ENCODE peak calls at places on chromosome 21, in seven cellular contexts. One of them, this sample, is unnamed.

GRCh38 chr21:31397515-31397926 is 53.5 kb upstream of the TIAM1 start:
- DNase-seq in A549: no peak
- DNase-seq in heart left ventricle: no peak
- DNase-seq in AG09319: no peak
- DNase-seq in H1: no peak
- DNase-seq in GM10248: no peak
- DNase-seq in adrenal gland: no peak
- DNase-seq in this sample: no peak

GRCh38 chr21:28375708-28376385 is 616.8 kb downstream of the LTN1 start:
- DNase-seq in A549: no peak
- DNase-seq in heart left ventricle: no peak
- DNase-seq in AG09319: no peak
- DNase-seq in H1: no peak
- DNase-seq in GM10248: no peak
- DNase-seq in adrenal gland: no peak
- DNase-seq in this sample: no peak

GRCh38 chr21:32726742-32727477 is 903 bp downstream of the SYNJ1 start:
- DNase-seq in A549: peak
- DNase-seq in heart left ventricle: peak
- DNase-seq in AG09319: no peak
- DNase-seq in H1: no peak
- DNase-seq in GM10248: peak
- DNase-seq in adrenal gland: peak
- DNase-seq in this sample: peak

GRCh38 chr21:32597205-32597604 is 11.9 kb upstream of the TCP10L start:
- DNase-seq in A549: peak
- DNase-seq in heart left ventricle: no peak
- DNase-seq in AG09319: no peak
- DNase-seq in H1: no peak
- DNase-seq in GM10248: no peak
- DNase-seq in adrenal gland: no peak
- DNase-seq in this sample: no peak

GRCh38 chr21:14877581-14878228 is 187.1 kb downstream of the NRIP1 start:
- DNase-seq in A549: no peak
- DNase-seq in heart left ventricle: no peak
- DNase-seq in AG09319: no peak
- DNase-seq in H1: no peak
- DNase-seq in GM10248: peak
- DNase-seq in adrenal gland: no peak
- DNase-seq in this sample: no peak

GRCh38 chr21:31005019-31005418 is 33.3 kb downstream of the KRTAP19-8 start:
- DNase-seq in A549: no peak
- DNase-seq in heart left ventricle: no peak
- DNase-seq in AG09319: no peak
- DNase-seq in H1: no peak
- DNase-seq in GM10248: no peak
- DNase-seq in adrenal gland: no peak
- DNase-seq in this sample: no peak

GRCh38 chr21:17257784-17258183 is 255.1 kb upstream of the CXADR start:
- DNase-seq in A549: no peak
- DNase-seq in heart left ventricle: no peak
- DNase-seq in AG09319: no peak
- DNase-seq in H1: no peak
- DNase-seq in GM10248: no peak
- DNase-seq in adrenal gland: no peak
- DNase-seq in this sample: no peak

GRCh38 chr21:32414579-32415358 is 2.3 kb downstream of the EVA1C start:
- DNase-seq in A549: no peak
- DNase-seq in heart left ventricle: no peak
- DNase-seq in AG09319: no peak
- DNase-seq in H1: no peak
- DNase-seq in GM10248: no peak
- DNase-seq in adrenal gland: no peak
- DNase-seq in this sample: no peak

GRCh38 chr21:26952274-26953066 is 14.4 kb downstream of the ADAMTS5 start:
- DNase-seq in A549: no peak
- DNase-seq in heart left ventricle: no peak
- DNase-seq in AG09319: no peak
- DNase-seq in H1: no peak
- DNase-seq in GM10248: no peak
- DNase-seq in adrenal gland: no peak
- DNase-seq in this sample: no peak

GRCh38 chr21:35326677-35327076 is 277.6 kb upstream of the RUNX1 start:
- DNase-seq in A549: no peak
- DNase-seq in heart left ventricle: no peak
- DNase-seq in AG09319: peak
- DNase-seq in H1: no peak
- DNase-seq in GM10248: no peak
- DNase-seq in adrenal gland: no peak
- DNase-seq in this sample: no peak

GRCh38 chr21:19981938-19982337 is 1016.3 kb upstream of the NCAM2 start:
- DNase-seq in A549: no peak
- DNase-seq in heart left ventricle: no peak
- DNase-seq in AG09319: no peak
- DNase-seq in H1: no peak
- DNase-seq in GM10248: no peak
- DNase-seq in adrenal gland: no peak
- DNase-seq in this sample: no peak

DNA sequence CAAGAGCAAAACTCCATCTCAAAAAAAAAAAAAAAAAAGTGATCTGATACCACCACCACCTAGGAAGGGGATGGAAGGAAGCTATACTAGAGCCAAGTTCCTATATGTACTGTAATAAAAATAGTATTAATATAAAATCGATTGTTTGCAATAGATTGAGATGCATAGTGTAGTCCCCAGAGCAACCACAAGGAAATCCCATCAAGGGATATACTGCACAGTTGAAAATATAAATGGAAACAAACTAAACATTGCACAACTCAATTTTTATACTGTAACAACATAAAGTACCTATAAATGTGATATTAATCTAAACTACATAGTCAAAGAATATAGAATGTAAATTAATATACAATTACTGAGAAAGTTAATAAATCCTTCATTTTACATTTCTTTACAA is 20.9 kb upstream of the PSMG1 start:
- DNase-seq in A549: no peak
- DNase-seq in heart left ventricle: no peak
- DNase-seq in AG09319: no peak
- DNase-seq in H1: no peak
- DNase-seq in GM10248: no peak
- DNase-seq in adrenal gland: no peak
- DNase-seq in this sample: no peak
- TF ChIP-seq CTCF in A549: no peak
- TF ChIP-seq CTCF in heart left ventricle: no peak
- TF ChIP-seq CTCF in AG09319: no peak
- TF ChIP-seq CTCF in H1: no peak
- TF ChIP-seq CTCF in GM10248: no peak
- TF ChIP-seq CTCF in adrenal gland: no peak
- TF ChIP-seq CTCF in this sample: no peak

DNA sequence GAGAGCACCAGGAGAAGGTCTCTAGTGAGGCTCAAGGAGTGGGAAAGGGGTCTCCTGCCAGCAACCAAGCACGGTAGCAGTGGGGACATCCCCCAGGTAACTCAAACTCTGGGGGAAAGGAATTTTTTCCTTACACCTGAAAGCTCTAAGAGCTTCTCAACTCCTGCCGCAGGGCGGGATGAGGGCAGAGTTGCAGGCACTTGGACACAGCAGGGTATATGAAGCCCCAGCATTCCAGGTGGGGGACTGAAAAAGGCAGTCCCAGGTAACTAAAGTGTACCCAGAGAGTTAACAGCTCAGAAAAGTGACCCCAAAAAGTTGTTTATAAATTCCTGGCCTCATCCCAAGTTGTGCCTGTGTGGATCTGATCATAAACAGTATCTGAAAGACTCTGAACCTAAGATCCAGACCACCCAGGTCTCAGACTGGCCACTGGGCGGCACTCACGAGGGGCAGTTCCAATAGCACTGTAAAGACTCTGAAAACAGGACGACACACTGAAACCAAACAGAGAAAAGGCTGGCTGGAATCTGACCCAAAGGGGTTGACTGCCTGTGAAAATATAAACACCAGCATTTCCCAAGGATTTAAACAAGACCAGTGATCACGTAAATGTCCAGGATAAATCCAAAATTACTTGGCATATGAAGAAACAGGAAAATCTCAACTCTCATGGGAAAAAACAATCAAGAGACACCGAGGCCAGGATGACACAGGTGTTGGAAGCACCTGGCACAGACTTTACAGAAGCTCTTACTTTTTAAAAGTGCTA is 47.5 kb downstream of the HSF2BP start:
- DNase-seq in A549: peak
- DNase-seq in heart left ventricle: peak
- DNase-seq in AG09319: peak
- DNase-seq in H1: peak
- DNase-seq in GM10248: peak
- DNase-seq in adrenal gland: peak
- DNase-seq in this sample: no peak
- TF ChIP-seq CTCF in A549: peak
- TF ChIP-seq CTCF in heart left ventricle: peak
- TF ChIP-seq CTCF in AG09319: peak
- TF ChIP-seq CTCF in H1: peak
- TF ChIP-seq CTCF in GM10248: peak
- TF ChIP-seq CTCF in adrenal gland: peak
- TF ChIP-seq CTCF in this sample: peak

GRCh38 chr21:43919871-43920801 is 55.1 kb downstream of the AGPAT3 start:
- DNase-seq in A549: no peak
- DNase-seq in heart left ventricle: peak
- DNase-seq in AG09319: no peak
- DNase-seq in H1: no peak
- DNase-seq in GM10248: no peak
- DNase-seq in adrenal gland: no peak
- DNase-seq in this sample: no peak

GRCh38 chr21:43917515-43918384 is 52.7 kb downstream of the AGPAT3 start:
- DNase-seq in A549: no peak
- DNase-seq in heart left ventricle: peak
- DNase-seq in AG09319: no peak
- DNase-seq in H1: no peak
- DNase-seq in GM10248: peak
- DNase-seq in adrenal gland: no peak
- DNase-seq in this sample: no peak

GRCh38 chr21:43919283-43919682 is 54.3 kb downstream of the AGPAT3 start:
- DNase-seq in A549: no peak
- DNase-seq in heart left ventricle: no peak
- DNase-seq in AG09319: no peak
- DNase-seq in H1: no peak
- DNase-seq in GM10248: no peak
- DNase-seq in adrenal gland: no peak
- DNase-seq in this sample: no peak

GRCh38 chr21:43916691-43917514 is 51.9 kb downstream of the AGPAT3 start:
- DNase-seq in A549: no peak
- DNase-seq in heart left ventricle: peak
- DNase-seq in AG09319: no peak
- DNase-seq in H1: no peak
- DNase-seq in GM10248: peak
- DNase-seq in adrenal gland: no peak
- DNase-seq in this sample: no peak

DNA sequence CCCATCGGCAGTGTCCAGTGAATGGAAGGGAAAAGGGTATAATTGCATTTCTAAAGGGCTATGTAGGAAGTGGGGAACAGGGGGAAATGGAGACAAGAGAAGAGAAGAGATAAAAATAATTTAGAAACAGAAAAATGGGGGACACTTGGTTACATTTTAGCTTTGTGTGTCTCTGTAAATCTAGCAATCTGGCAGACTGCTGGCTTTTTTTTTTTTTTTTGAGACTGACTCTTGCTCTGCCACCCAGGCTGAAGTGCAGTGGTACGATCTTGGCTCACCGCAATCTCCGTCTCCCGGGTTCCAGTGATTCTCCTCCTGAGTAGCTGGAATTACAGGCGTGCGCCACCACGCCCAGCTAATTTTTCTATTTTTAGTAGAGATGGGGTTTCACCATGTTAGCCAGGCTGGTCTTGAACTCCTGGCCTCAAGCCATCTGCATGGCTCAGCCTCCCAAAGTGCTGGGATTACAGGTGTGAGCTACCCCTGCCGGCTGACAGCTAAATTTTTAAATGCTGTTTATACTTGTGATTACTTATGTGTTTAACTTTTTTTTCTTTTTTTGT is 53.4 kb downstream of the AGPAT3 start:
- DNase-seq in A549: no peak
- DNase-seq in heart left ventricle: peak
- DNase-seq in AG09319: no peak
- DNase-seq in H1: no peak
- DNase-seq in GM10248: no peak
- DNase-seq in adrenal gland: no peak
- DNase-seq in this sample: no peak
- TF ChIP-seq CTCF in A549: no peak
- TF ChIP-seq CTCF in heart left ventricle: no peak
- TF ChIP-seq CTCF in AG09319: no peak
- TF ChIP-seq CTCF in H1: no peak
- TF ChIP-seq CTCF in GM10248: no peak
- TF ChIP-seq CTCF in adrenal gland: no peak
- TF ChIP-seq CTCF in this sample: no peak

GRCh38 chr21:37220433-37220980 is 46.6 kb downstream of the VPS26C start:
- DNase-seq in A549: peak
- DNase-seq in heart left ventricle: no peak
- DNase-seq in AG09319: no peak
- DNase-seq in H1: no peak
- DNase-seq in GM10248: peak
- DNase-seq in adrenal gland: peak
- DNase-seq in this sample: no peak

GRCh38 chr21:37223804-37224345 is 43.3 kb downstream of the VPS26C start:
- DNase-seq in A549: no peak
- DNase-seq in heart left ventricle: no peak
- DNase-seq in AG09319: no peak
- DNase-seq in H1: no peak
- DNase-seq in GM10248: no peak
- DNase-seq in adrenal gland: peak
- DNase-seq in this sample: no peak

GRCh38 chr21:37219766-37220432 is 47.2 kb downstream of the VPS26C start:
- DNase-seq in A549: no peak
- DNase-seq in heart left ventricle: no peak
- DNase-seq in AG09319: no peak
- DNase-seq in H1: no peak
- DNase-seq in GM10248: no peak
- DNase-seq in adrenal gland: peak
- DNase-seq in this sample: no peak

GRCh38 chr21:37224861-37225260 is 42.3 kb downstream of the VPS26C start:
- DNase-seq in A549: no peak
- DNase-seq in heart left ventricle: no peak
- DNase-seq in AG09319: no peak
- DNase-seq in H1: no peak
- DNase-seq in GM10248: no peak
- DNase-seq in adrenal gland: no peak
- DNase-seq in this sample: no peak

DNA sequence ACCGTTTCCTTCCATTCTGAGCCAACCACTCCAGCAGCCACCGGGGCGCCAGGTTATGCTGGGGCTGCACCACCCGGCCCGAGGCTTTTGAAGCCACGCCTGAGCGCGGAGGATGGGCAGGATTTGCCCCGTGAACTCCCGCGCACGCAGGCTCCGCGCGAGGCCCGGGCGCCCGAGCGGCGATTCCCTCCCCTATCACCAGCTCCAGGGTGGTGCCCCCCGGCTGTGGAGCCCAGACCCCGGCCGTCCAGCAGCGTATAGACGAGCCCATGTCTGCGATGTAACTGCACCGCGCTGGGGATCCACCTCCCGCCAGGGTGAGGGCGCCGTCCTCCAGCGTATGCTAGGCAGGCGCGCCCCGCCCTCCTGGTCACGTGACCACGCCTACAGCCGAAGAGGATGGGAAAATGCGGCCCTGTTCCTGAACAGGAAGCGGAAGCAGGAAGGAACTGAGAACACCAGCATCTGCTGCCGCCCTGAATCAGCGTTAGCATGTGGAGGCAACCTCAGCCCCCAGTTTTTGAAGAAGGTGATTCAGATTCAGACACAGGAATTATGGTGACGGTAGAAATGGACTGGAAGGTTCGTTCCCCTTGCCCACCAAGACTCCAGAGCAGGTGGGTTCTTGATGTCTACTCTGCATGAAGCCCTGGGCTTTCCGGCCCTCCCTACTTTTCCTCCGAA is 46.0 kb downstream of the VPS26C start:
- DNase-seq in A549: peak
- DNase-seq in heart left ventricle: peak
- DNase-seq in AG09319: peak
- DNase-seq in H1: peak
- DNase-seq in GM10248: peak
- DNase-seq in adrenal gland: peak
- DNase-seq in this sample: peak
- TF ChIP-seq CTCF in A549: peak
- TF ChIP-seq CTCF in heart left ventricle: peak
- TF ChIP-seq CTCF in AG09319: peak
- TF ChIP-seq CTCF in H1: peak
- TF ChIP-seq CTCF in GM10248: peak
- TF ChIP-seq CTCF in adrenal gland: peak
- TF ChIP-seq CTCF in this sample: peak